ENCODE peak calls at places on chromosome 6, in eight cellular contexts. G is stimulated activated CD8-positive, alpha-beta memory T cell treated with anti-CD3 and anti-CD28 coated beads, Interleukin-2, amount 100 ng/mL, for 1 hour; S is EL; H is ELF-1; O is GM23248; N is CD4-positive, CD25-positive, alpha-beta regulatory T cell; Q is activated CD8-positive, alpha-beta memory T cell treated with anti-CD3 and anti-CD28 coated beads for 24 hours; D is astrocyte of the cerebellum. J is an unnamed sample.

GRCh38 chr6:23874985-23875384 is 251.0 kb upstream of the NRSN1 start:
- DNase-seq in G (no peak), S (no peak), H (no peak), O (no peak), N (no peak), Q (no peak), D (no peak), J (no peak)

GRCh38 chr6:21109421-21110178 is 484.0 kb upstream of the SOX4 start:
- DNase-seq in G (no peak), S (peak), H (no peak), O (peak), N (no peak), Q (no peak), D (peak), J (no peak)

GRCh38 chr6:136111831-136112230 is 138.3 kb downstream of the MTFR2 start:
- DNase-seq in G (no peak), S (no peak), H (no peak), O (no peak), N (no peak), Q (no peak), D (no peak), J (no peak)

GRCh38 chr6:11616200-11616611 is 78.7 kb downstream of the TMEM170B start:
- DNase-seq in G (no peak), S (peak), H (no peak), O (peak), N (no peak), Q (no peak), D (peak), J (no peak)

GRCh38 chr6:64335195-64335594 is 699.6 kb downstream of the PHF3 start:
- DNase-seq in G (no peak), S (no peak), H (no peak), O (no peak), N (no peak), Q (no peak), D (no peak), J (no peak)

GRCh38 chr6:118391086-118391485 is 157.0 kb upstream of the PLN start:
- DNase-seq in G (no peak), S (no peak), H (no peak), O (peak), N (no peak), Q (no peak), D (no peak), J (no peak)

GRCh38 chr6:63882208-63882607 is 246.6 kb downstream of the PHF3 start:
- DNase-seq in G (no peak), S (no peak), H (no peak), O (peak), N (no peak), Q (no peak), D (no peak), J (no peak)

GRCh38 chr6:159037746-159038290 is 7.0 kb downstream of the TAGAP start:
- DNase-seq in G (no peak), S (no peak), H (no peak), O (no peak), N (no peak), Q (no peak), D (no peak), J (no peak)

GRCh38 chr6:157222201-157222981 is 100.9 kb downstream of the TMEM242 start:
- DNase-seq in G (no peak), S (no peak), H (no peak), O (no peak), N (no peak), Q (peak), D (no peak), J (no peak)

GRCh38 chr6:106872044-106872443 is 102.5 kb downstream of the CD24 start:
- DNase-seq in G (no peak), S (peak), H (peak), O (peak), N (no peak), Q (no peak), D (no peak), J (no peak)

GRCh38 chr6:35392111-35392702 is 49.8 kb downstream of the PPARD start:
- DNase-seq in G (no peak), S (no peak), H (no peak), O (no peak), N (no peak), Q (no peak), D (no peak), J (no peak)

GRCh38 chr6:79630883-79631799 is at the start of gene SH3BGRL2:
- DNase-seq in G (no peak), S (peak), H (peak), O (peak), N (no peak), Q (peak), D (peak), J (no peak)

GRCh38 chr6:53984163-53984562 is 127.1 kb upstream of the MLIP start:
- DNase-seq in G (no peak), S (peak), H (no peak), O (peak), N (no peak), Q (no peak), D (peak), J (no peak)

GRCh38 chr6:136437246-136437645 is 113.0 kb downstream of the MAP7 start:
- DNase-seq in G (no peak), S (no peak), H (no peak), O (no peak), N (no peak), Q (no peak), D (no peak), J (no peak)

GRCh38 chr6:37994238-37994637 is 174.7 kb downstream of the ZFAND3 start:
- DNase-seq in G (no peak), S (peak), H (no peak), O (peak), N (no peak), Q (no peak), D (no peak), J (no peak)

GRCh38 chr6:83758533-83758932 is 49.6 kb upstream of the SNAP91 start:
- DNase-seq in G (no peak), S (peak), H (no peak), O (no peak), N (no peak), Q (no peak), D (no peak), J (no peak)

GRCh38 chr6:116572162-116572561 is 858 bp downstream of the RWDD1 start:
- DNase-seq in G (no peak), S (peak), H (peak), O (peak), N (no peak), Q (no peak), D (no peak), J (no peak)

GRCh38 chr6:111642463-111643158 is 36.9 kb upstream of the TRAF3IP2 start:
- DNase-seq in G (no peak), S (peak), H (peak), O (peak), N (no peak), Q (no peak), D (peak), J (peak)

GRCh38 chr6:159833556-159833955 is 33.5 kb downstream of the PNLDC1 start:
- DNase-seq in G (no peak), S (peak), H (no peak), O (peak), N (no peak), Q (no peak), D (no peak), J (no peak)

GRCh38 chr6:156686429-156686939 is 90.7 kb upstream of the ARID1B start:
- DNase-seq in G (no peak), S (no peak), H (no peak), O (peak), N (no peak), Q (no peak), D (peak), J (no peak)

GRCh38 chr6:41878246-41878645 is 16.9 kb downstream of the USP49 start:
- DNase-seq in G (no peak), S (peak), H (no peak), O (peak), N (no peak), Q (no peak), D (peak), J (no peak)

GRCh38 chr6:81465859-81466258 is 286.6 kb downstream of the TENT5A start:
- DNase-seq in G (no peak), S (peak), H (peak), O (peak), N (no peak), Q (no peak), D (no peak), J (no peak)

J was measured in stimulated activated naive B cell treated with anti-CD40 and anti-IgM and Interleukin-4, amounts not matched to agents 10 μg/mL and 1 μg/mL and 100 μg/mL, for 72 hours.